ENCODE peak calls at places on chromosomes 2 and 18, in five cellular contexts. M is NCI-H774; E is tibial nerve; F is amniotic stem cell; Q is naive thymus-derived CD4-positive, alpha-beta T cell. X is an unnamed sample.

GRCh38 chr2:230797515-230798495 is 66.9 kb upstream of the ITM2C start:
- DNase-seq in M (no peak), E (no peak), F (no peak), Q (no peak), X (peak; percentile 6)

GRCh38 chr2:240374085-240374907 is 61.2 kb upstream of the GPC1 start:
- DNase-seq in M (no peak), E (no peak), F (peak; percentile 85), Q (no peak), X (no peak)

GRCh38 chr2:195782156-195782555 is 125.1 kb downstream of the SLC39A10 start:
- DNase-seq in M (no peak), E (no peak), F (no peak), Q (no peak), X (no peak)

GRCh38 chr2:19757586-19757985 is 144.2 kb downstream of the TTC32 start:
- DNase-seq in M (no peak), E (no peak), F (no peak), Q (no peak), X (no peak)

GRCh38 chr18:34970106-34970505 is 71.1 kb upstream of the MAPRE2 start:
- DNase-seq in M (no peak), E (no peak), F (no peak), Q (no peak), X (no peak)

GRCh38 chr2:40240067-40240466 is 211.8 kb downstream of the SLC8A1 start:
- DNase-seq in M (peak; percentile 30), E (peak; percentile 57), F (peak; percentile 68), Q (no peak), X (no peak)

GRCh38 chr2:192030289-192030688 is 164.4 kb downstream of the TMEFF2 start:
- DNase-seq in M (no peak), E (no peak), F (no peak), Q (no peak), X (no peak)

GRCh38 chr2:200417389-200417788 is 92.5 kb downstream of the KCTD18 start:
- DNase-seq in M (no peak), E (no peak), F (no peak), Q (no peak), X (no peak)

GRCh38 chr2:161994766-161995165 is 79.2 kb downstream of the DPP4 start:
- DNase-seq in M (no peak), E (no peak), F (no peak), Q (no peak), X (no peak)

GRCh38 chr2:3113122-3113521 is 264.5 kb downstream of the EIPR1 start:
- DNase-seq in M (no peak), E (no peak), F (no peak), Q (no peak), X (no peak)

GRCh38 chr18:5106730-5107129 is 90.3 kb downstream of the AKAIN1 start:
- DNase-seq in M (no peak), E (no peak), F (no peak), Q (no peak), X (no peak)

GRCh38 chr2:26048791-26049190 is 14.9 kb downstream of the RAB10 start:
- DNase-seq in M (no peak), E (no peak), F (no peak), Q (no peak), X (no peak)

GRCh38 chr2:44510246-44510645 is 148.5 kb downstream of the CAMKMT start:
- DNase-seq in M (no peak), E (no peak), F (no peak), Q (no peak), X (no peak)

GRCh38 chr2:238523158-238524110 is 96.7 kb downstream of the ASB1 start:
- DNase-seq in M (no peak), E (peak; percentile 59), F (no peak), Q (no peak), X (no peak)

GRCh38 chr2:46393352-46393820 is 86.0 kb upstream of the TMEM247 start:
- DNase-seq in M (no peak), E (no peak), F (no peak), Q (no peak), X (no peak)

GRCh38 chr2:217370391-217370790 is 510.5 kb upstream of the TNP1 start:
- DNase-seq in M (no peak), E (no peak), F (no peak), Q (no peak), X (no peak)

GRCh38 chr18:30016179-30016578 is 1026.4 kb downstream of the DSC3 start:
- DNase-seq in M (no peak), E (no peak), F (no peak), Q (no peak), X (no peak)

GRCh38 chr2:168521342-168521741 is 65.3 kb downstream of the CERS6 start:
- DNase-seq in M (no peak), E (no peak), F (no peak), Q (no peak), X (no peak)

GRCh38 chr2:33033524-33034150 is 86.9 kb downstream of the LTBP1 start:
- DNase-seq in M (peak; percentile 5), E (no peak), F (no peak), Q (no peak), X (no peak)

GRCh38 chr2:105324732-105325131 is 4.8 kb downstream of the TGFBRAP1 start:
- DNase-seq in M (no peak), E (no peak), F (no peak), Q (no peak), X (no peak)

GRCh38 chr2:75431757-75432156 is 129.0 kb downstream of the EVA1A start:
- DNase-seq in M (no peak), E (no peak), F (no peak), Q (no peak), X (no peak)

GRCh38 chr18:12011962-12012549 is 30.7 kb downstream of the IMPA2 start:
- DNase-seq in M (no peak), E (no peak), F (no peak), Q (no peak), X (no peak)